ENCODE peak calls at places on chromosomes 3 and 15, in five cellular contexts. J is psoas muscle, E is transverse colon, H is ovary, O is dorsolateral prefrontal cortex. R is an unnamed sample.

GRCh38 chr3:4906107-4906621 is 73.1 kb upstream of the BHLHE40 start:
- DNase-seq in O (no peak), H (no peak), J (no peak), E (no peak), R (peak)

GRCh38 chr3:175212896-175213295 is 353.8 kb downstream of the NAALADL2 start:
- DNase-seq in H (no peak), O (no peak), J (no peak), E (no peak), R (no peak)

GRCh38 chr3:31833391-31834165 is 147.5 kb downstream of the OSBPL10 start:
- DNase-seq in O (no peak), J (no peak), E (no peak), H (no peak), R (no peak)

GRCh38 chr3:45009868-45010267 is 16.2 kb upstream of the CLEC3B start:
- DNase-seq in E (no peak), H (no peak), J (no peak), O (no peak), R (no peak)

GRCh38 chr3:72375237-72376154 is 472.7 kb downstream of the SHQ1 start:
- DNase-seq in H (no peak), E (no peak), J (no peak), O (no peak), R (no peak)

GRCh38 chr3:29764603-29765254 is 483.9 kb downstream of the RBMS3 start:
- DNase-seq in O (no peak), H (peak), E (no peak), J (no peak), R (no peak)

GRCh38 chr15:70797464-70797863 is 34.1 kb upstream of the UACA start:
- DNase-seq in J (no peak), O (no peak), H (no peak), E (no peak), R (no peak)

GRCh38 chr3:31341130-31341529 is 191.6 kb upstream of the STT3B start:
- DNase-seq in E (no peak), O (no peak), H (no peak), J (no peak), R (no peak)

GRCh38 chr3:557972-558371 is 361.4 kb downstream of the CHL1 start:
- DNase-seq in H (no peak), O (no peak), E (no peak), J (no peak), R (no peak)

GRCh38 chr15:92149469-92149868 is 244.2 kb upstream of the ST8SIA2 start:
- DNase-seq in H (no peak), O (no peak), J (no peak), E (no peak), R (no peak)

GRCh38 chr3:35544976-35545375 is 94.3 kb upstream of the ARPP21 start:
- DNase-seq in E (no peak), O (no peak), H (no peak), J (no peak), R (no peak)

GRCh38 chr15:57440799-57441198 is 64.5 kb downstream of the CGNL1 start:
- DNase-seq in H (no peak), J (no peak), E (no peak), O (no peak), R (no peak)

GRCh38 chr15:78065284-78065872 is 12.1 kb downstream of the TBC1D2B start:
- DNase-seq in H (peak), J (peak), O (no peak), E (peak), R (no peak)

GRCh38 chr3:17258823-17259436 is 374.2 kb downstream of the PLCL2 start:
- DNase-seq in E (no peak), J (no peak), H (no peak), O (no peak), R (no peak)

GRCh38 chr3:111669926-111670630 is 74.9 kb upstream of the ZBED2 start:
- DNase-seq in E (no peak), O (no peak), H (no peak), J (no peak), R (no peak)

GRCh38 chr3:178684881-178685590 is 148.8 kb downstream of the KCNMB2 start:
- DNase-seq in E (no peak), H (no peak), J (no peak), O (no peak), R (no peak)

GRCh38 chr3:73653877-73654276 is 29.1 kb upstream of the PDZRN3 start:
- DNase-seq in O (no peak), H (no peak), E (no peak), J (no peak), R (no peak)

GRCh38 chr3:124397088-124397487 is 333.2 kb upstream of the UMPS start:
- DNase-seq in E (no peak), O (no peak), H (no peak), J (no peak), R (no peak)

GRCh38 chr15:66452971-66453580 is 44.5 kb downstream of the SNAPC5 start:
- DNase-seq in H (peak), J (no peak), E (no peak), O (peak), R (no peak)
- H3K27ac ChIP-seq in H (no peak), J (no peak), E (no peak), O (no peak), R (no peak)

GRCh38 chr3:46542801-46543201 is 23.3 kb downstream of the LRRC2 start:
- DNase-seq in O (no peak), E (no peak), J (no peak), H (no peak), R (no peak)
- H3K27ac ChIP-seq in O (no peak), E (no peak), J (peak), H (no peak), R (no peak)

GRCh38 chr3:150319900-150320299 is 88.2 kb upstream of the TSC22D2 start:
- DNase-seq in J (no peak), H (no peak), O (no peak), E (no peak), R (no peak)
- H3K27ac ChIP-seq in J (no peak), H (no peak), O (no peak), E (no peak), R (no peak)

GRCh38 chr15:44780608-44781007 is 44.3 kb downstream of the TRIM69 start:
- DNase-seq in J (no peak), E (no peak), O (no peak), H (no peak), R (no peak)
- H3K27ac ChIP-seq in J (no peak), E (no peak), O (peak), H (no peak), R (peak)

GRCh38 chr15:64635486-64635815 is 139.9 kb downstream of the RBPMS2 start:
- DNase-seq in E (no peak), O (no peak), H (peak), J (no peak), R (no peak)
- H3K27ac ChIP-seq in E (peak), O (peak), H (peak), J (peak), R (no peak)

DNA sequence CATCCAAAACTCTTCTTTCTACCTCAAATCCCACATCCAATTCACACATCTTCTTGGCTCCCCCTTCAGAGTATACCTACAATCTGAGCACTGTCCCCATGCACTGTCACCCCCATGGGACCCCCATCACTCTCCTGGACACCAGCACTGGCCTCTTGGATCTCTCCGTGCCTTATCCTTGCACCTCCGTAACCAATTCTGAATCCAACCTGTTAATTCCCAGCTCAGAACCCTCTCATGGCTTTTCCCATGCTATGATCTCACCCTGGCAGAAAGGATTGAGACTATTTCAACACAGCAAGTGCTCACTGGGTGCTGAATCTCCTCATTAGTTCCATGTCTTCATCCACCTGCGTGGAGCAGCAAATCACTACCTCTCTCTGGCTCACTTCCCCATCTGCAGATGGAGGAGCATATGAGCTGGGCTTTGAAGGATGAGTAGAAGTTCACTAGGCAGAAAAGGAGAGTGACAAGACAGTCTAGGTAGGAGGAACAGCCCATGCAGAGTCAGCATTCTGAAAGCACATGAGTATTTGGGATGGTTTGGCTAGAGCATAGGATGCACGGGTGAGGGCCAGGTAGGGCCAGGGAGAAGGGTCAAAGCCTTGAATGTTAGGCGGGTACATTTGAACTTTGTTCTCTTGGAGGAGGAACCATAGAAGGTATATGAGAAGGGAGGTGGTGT is 48.7 kb downstream of the SLC6A6 start:
- DNase-seq in J (no peak), E (no peak), H (no peak), O (no peak), R (no peak)
- H3K27ac ChIP-seq in J (peak), E (no peak), H (peak), O (peak), R (peak)

GRCh38 chr3:64240445-64240844 is 15.2 kb upstream of the PRICKLE2 start:
- DNase-seq in J (no peak), E (no peak), H (no peak), O (no peak), R (no peak)

GRCh38 chr3:64248247-64248646 is 23.0 kb upstream of the PRICKLE2 start:
- DNase-seq in E (no peak), H (no peak), O (no peak), J (no peak), R (no peak)

GRCh38 chr3:64240959-64241358 is 15.7 kb upstream of the PRICKLE2 start:
- DNase-seq in O (no peak), H (no peak), J (no peak), E (no peak), R (no peak)

GRCh38 chr3:64242435-64242834 is 17.2 kb upstream of the PRICKLE2 start:
- DNase-seq in J (no peak), O (no peak), H (peak), E (no peak), R (no peak)

DNA sequence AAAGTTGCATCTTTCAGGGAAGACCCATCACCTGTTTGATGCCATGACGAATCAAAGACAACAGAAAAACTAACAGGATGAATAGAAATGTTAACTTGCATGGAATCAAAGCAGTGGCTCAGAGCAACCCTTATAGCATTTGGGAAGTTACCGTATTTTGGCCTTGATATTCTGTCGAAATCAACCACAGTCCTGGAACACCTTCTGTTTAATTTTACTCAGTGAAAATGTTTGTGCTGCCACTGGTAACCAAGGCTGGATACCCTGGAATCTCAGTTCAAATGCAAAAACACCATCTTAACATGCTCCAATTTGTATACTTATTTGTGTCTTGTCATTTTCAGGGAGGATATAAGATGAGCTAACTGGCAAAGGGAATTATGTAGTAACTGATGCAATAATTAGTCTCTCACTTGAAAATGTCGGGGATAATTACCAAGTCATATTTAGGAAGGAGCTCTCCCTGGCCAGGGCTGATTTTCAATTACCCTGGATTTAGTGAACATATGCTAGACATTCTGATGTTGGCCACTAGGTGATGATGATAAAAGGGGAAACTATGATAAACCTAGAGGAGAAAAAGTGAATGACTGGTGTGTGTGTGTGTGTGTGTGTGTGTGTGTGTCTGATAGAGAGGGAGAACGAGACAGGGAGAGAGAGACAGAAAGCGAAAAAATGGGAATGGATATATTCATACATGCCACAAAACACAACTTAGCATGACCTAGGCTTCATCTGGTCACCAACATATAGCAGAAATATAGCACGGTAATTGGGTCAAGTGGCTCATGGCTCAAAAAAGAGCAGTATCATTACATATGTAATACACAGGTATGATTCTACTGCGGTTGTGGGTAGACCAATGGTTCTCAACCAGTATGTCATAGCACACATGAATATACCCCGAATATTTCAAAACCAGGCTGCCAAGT is 19.0 kb upstream of the PRICKLE2 start:
- DNase-seq in E (no peak), J (no peak), O (no peak), H (no peak), R (no peak)
- H3K27ac ChIP-seq in E (peak), J (no peak), O (no peak), H (no peak), R (no peak)

DNA sequence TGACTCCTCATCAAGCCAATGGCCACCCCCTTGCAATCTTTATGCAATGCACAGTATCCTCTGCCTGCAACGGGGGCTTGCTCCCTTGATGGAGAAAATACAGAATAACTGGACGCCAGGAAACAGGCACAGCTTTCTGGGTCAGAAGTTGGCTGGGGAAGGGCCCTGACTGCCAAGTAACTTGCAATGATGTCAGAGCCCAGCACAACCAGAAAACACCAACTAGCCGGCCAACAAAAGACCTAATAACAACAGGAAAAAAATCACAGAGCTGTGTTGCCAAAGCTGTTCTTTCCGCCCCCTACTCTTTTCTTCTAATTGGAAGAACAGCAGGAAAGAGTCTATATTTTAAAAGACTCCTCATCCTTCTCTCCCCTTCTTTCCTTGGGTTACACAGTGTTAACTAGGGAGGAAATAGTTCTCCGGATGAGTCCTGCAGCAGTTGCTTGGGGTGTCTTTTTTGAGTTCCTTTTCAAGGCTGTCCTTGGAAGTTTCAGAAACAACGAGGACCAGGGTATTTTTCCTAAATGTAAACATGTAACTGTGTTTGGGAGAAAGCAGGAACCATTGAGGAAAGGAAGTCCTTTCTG is 1.4 kb upstream of the SEMA6D start:
- DNase-seq in H (peak), E (no peak), J (peak), O (peak), R (peak)
- H3K27ac ChIP-seq in H (peak), E (peak), J (no peak), O (peak), R (peak)

DNA sequence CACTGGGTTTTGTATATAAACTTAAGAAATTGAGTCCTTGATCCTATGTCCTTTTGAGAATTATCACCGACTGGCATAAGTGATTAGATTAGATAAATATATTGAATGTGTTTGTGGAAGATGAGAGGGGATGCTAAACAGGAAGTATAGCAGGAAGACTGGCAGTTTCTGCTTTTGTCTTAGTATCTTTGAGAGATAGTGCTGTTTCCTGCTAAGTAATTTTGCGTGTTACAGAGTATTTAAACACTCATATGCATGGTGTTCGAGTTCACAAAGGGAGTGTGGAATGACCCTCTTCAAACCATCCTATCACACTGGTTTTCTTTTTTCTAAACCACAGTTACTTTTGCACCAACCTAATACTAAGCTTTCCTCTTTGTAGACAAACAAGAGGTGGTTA is 106.0 kb downstream of the KLHL25 start:
- DNase-seq in O (no peak), J (no peak), H (no peak), E (no peak), R (no peak)
- H3K27ac ChIP-seq in O (no peak), J (no peak), H (no peak), E (peak), R (no peak)

GRCh38 chr3:100777271-100777670 is 68.0 kb downstream of the TFG start:
- DNase-seq in E (no peak), J (no peak), H (no peak), O (no peak), R (no peak)
- H3K27ac ChIP-seq in E (no peak), J (no peak), H (no peak), O (no peak), R (no peak)

R was measured in substantia nigra.